ENCODE peak calls at places on chromosomes 6 and 20, in six cellular contexts. One of them, this sample, is unnamed.

GRCh38 chr20:19176483-19176882 is 36.0 kb upstream of the SLC24A3 start:
- DNase-seq in activated effector memory CD4-positive, alpha-beta T cell treated with Interleukin-2 at 50 U/mL for 16 hours: no peak
- DNase-seq in central memory CD4-positive, alpha-beta T cell: no peak
- DNase-seq in HT1080: no peak
- DNase-seq in GM20000: no peak
- DNase-seq in ACHN: no peak
- DNase-seq in this sample: no peak

GRCh38 chr6:55069132-55069781 is 105.1 kb upstream of the HCRTR2 start:
- DNase-seq in GM20000: peak
- DNase-seq in central memory CD4-positive, alpha-beta T cell: no peak
- DNase-seq in activated effector memory CD4-positive, alpha-beta T cell treated with Interleukin-2 at 50 U/mL for 16 hours: no peak
- DNase-seq in ACHN: peak
- DNase-seq in HT1080: peak
- DNase-seq in this sample: no peak

GRCh38 chr6:35258858-35259193 is 709 bp upstream of the ZNF76 start:
- DNase-seq in GM20000: no peak
- DNase-seq in activated effector memory CD4-positive, alpha-beta T cell treated with Interleukin-2 at 50 U/mL for 16 hours: no peak
- DNase-seq in ACHN: peak
- DNase-seq in central memory CD4-positive, alpha-beta T cell: no peak
- DNase-seq in HT1080: no peak
- DNase-seq in this sample: no peak

GRCh38 chr20:44918761-44919160 is 8.9 kb downstream of the PABPC1L start:
- DNase-seq in central memory CD4-positive, alpha-beta T cell: no peak
- DNase-seq in GM20000: no peak
- DNase-seq in ACHN: no peak
- DNase-seq in HT1080: no peak
- DNase-seq in activated effector memory CD4-positive, alpha-beta T cell treated with Interleukin-2 at 50 U/mL for 16 hours: no peak
- DNase-seq in this sample: no peak

GRCh38 chr6:17600527-17601388 is 656 bp downstream of the FAM8A1 start:
- DNase-seq in GM20000: peak
- DNase-seq in ACHN: peak
- DNase-seq in activated effector memory CD4-positive, alpha-beta T cell treated with Interleukin-2 at 50 U/mL for 16 hours: peak
- DNase-seq in HT1080: peak
- DNase-seq in central memory CD4-positive, alpha-beta T cell: peak
- DNase-seq in this sample: peak

GRCh38 chr6:1336246-1336843 is 24.4 kb downstream of the FOXQ1 start:
- DNase-seq in central memory CD4-positive, alpha-beta T cell: no peak
- DNase-seq in GM20000: no peak
- DNase-seq in activated effector memory CD4-positive, alpha-beta T cell treated with Interleukin-2 at 50 U/mL for 16 hours: no peak
- DNase-seq in HT1080: peak
- DNase-seq in ACHN: peak
- DNase-seq in this sample: no peak

GRCh38 chr6:108752733-108753392 is 95.4 kb upstream of the ARMC2 start:
- DNase-seq in activated effector memory CD4-positive, alpha-beta T cell treated with Interleukin-2 at 50 U/mL for 16 hours: no peak
- DNase-seq in GM20000: no peak
- DNase-seq in central memory CD4-positive, alpha-beta T cell: no peak
- DNase-seq in ACHN: no peak
- DNase-seq in HT1080: no peak
- DNase-seq in this sample: no peak

GRCh38 chr6:130760006-130760405 is 67.2 kb upstream of the SMLR1 start:
- DNase-seq in central memory CD4-positive, alpha-beta T cell: no peak
- DNase-seq in HT1080: peak
- DNase-seq in ACHN: peak
- DNase-seq in activated effector memory CD4-positive, alpha-beta T cell treated with Interleukin-2 at 50 U/mL for 16 hours: no peak
- DNase-seq in GM20000: no peak
- DNase-seq in this sample: no peak

This sample was measured in C1 segment of cervical spinal cord.